ENCODE peak calls at places on chromosomes 5 and 9, in nine cellular contexts. One of them, this sample, is unnamed.

GRCh38 chr9:35518212-35518917 is 28.5 kb downstream of the RUSC2 start:
- DNase-seq in body of pancreas: peak; percentile 81
- DNase-seq in ovary: no peak
- DNase-seq in brain microvascular endothelial cell: peak; percentile 88
- DNase-seq in GM12865: no peak
- DNase-seq in GM10248: no peak
- DNase-seq in A549: peak; percentile 95
- DNase-seq in CD8-positive, alpha-beta T cell: no peak
- DNase-seq in AG09309: peak; percentile 61
- DNase-seq in this sample: no peak

GRCh38 chr9:83060557-83060956 is 2.4 kb downstream of the RASEF start:
- DNase-seq in body of pancreas: peak; percentile 88
- DNase-seq in ovary: no peak
- DNase-seq in brain microvascular endothelial cell: no peak
- DNase-seq in GM12865: no peak
- DNase-seq in GM10248: no peak
- DNase-seq in A549: peak; percentile 34
- DNase-seq in CD8-positive, alpha-beta T cell: no peak
- DNase-seq in AG09309: no peak
- DNase-seq in this sample: no peak

GRCh38 chr9:112333639-112334318 is 360 bp upstream of the PTBP3 start:
- DNase-seq in body of pancreas: peak; percentile 94
- DNase-seq in ovary: peak; percentile 98
- DNase-seq in brain microvascular endothelial cell: peak; percentile 90
- DNase-seq in GM12865: peak; percentile 98
- DNase-seq in GM10248: peak; percentile 96
- DNase-seq in A549: peak; percentile 90
- DNase-seq in CD8-positive, alpha-beta T cell: peak; percentile 93
- DNase-seq in AG09309: peak; percentile 80
- DNase-seq in this sample: peak; percentile 96

GRCh38 chr5:61817472-61818326 is 485.6 kb downstream of the ZSWIM6 start:
- DNase-seq in body of pancreas: peak; percentile 68
- DNase-seq in ovary: peak; percentile 53
- DNase-seq in brain microvascular endothelial cell: peak; percentile 26
- DNase-seq in GM12865: no peak
- DNase-seq in GM10248: no peak
- DNase-seq in A549: peak; percentile 36
- DNase-seq in CD8-positive, alpha-beta T cell: no peak
- DNase-seq in AG09309: peak; percentile 13
- DNase-seq in this sample: peak; percentile 19

GRCh38 chr9:98995059-98995665 is 51.5 kb downstream of the COL15A1 start:
- DNase-seq in body of pancreas: peak; percentile 43
- DNase-seq in ovary: no peak
- DNase-seq in brain microvascular endothelial cell: no peak
- DNase-seq in GM12865: no peak
- DNase-seq in GM10248: no peak
- DNase-seq in A549: no peak
- DNase-seq in CD8-positive, alpha-beta T cell: no peak
- DNase-seq in AG09309: no peak
- DNase-seq in this sample: peak; percentile 77

GRCh38 chr5:36202521-36202961 is 39.2 kb downstream of the NADK2 start:
- DNase-seq in body of pancreas: no peak
- DNase-seq in ovary: no peak
- DNase-seq in brain microvascular endothelial cell: peak; percentile 36
- DNase-seq in GM12865: no peak
- DNase-seq in GM10248: no peak
- DNase-seq in A549: no peak
- DNase-seq in CD8-positive, alpha-beta T cell: no peak
- DNase-seq in AG09309: peak; percentile 60
- DNase-seq in this sample: no peak

GRCh38 chr9:84061613-84062205 is 81.1 kb downstream of the RMI1 start:
- DNase-seq in body of pancreas: no peak
- DNase-seq in ovary: no peak
- DNase-seq in brain microvascular endothelial cell: no peak
- DNase-seq in GM12865: no peak
- DNase-seq in GM10248: no peak
- DNase-seq in A549: no peak
- DNase-seq in CD8-positive, alpha-beta T cell: no peak
- DNase-seq in AG09309: no peak
- DNase-seq in this sample: no peak

GRCh38 chr9:74783408-74783807 is 104.3 kb downstream of the TRPM6 start:
- DNase-seq in body of pancreas: no peak
- DNase-seq in ovary: no peak
- DNase-seq in brain microvascular endothelial cell: peak; percentile 63
- DNase-seq in GM12865: no peak
- DNase-seq in GM10248: no peak
- DNase-seq in A549: peak; percentile 48
- DNase-seq in CD8-positive, alpha-beta T cell: no peak
- DNase-seq in AG09309: no peak
- DNase-seq in this sample: no peak

GRCh38 chr5:58235279-58235678 is 224.6 kb downstream of the PLK2 start:
- DNase-seq in body of pancreas: peak; percentile 41
- DNase-seq in ovary: no peak
- DNase-seq in brain microvascular endothelial cell: no peak
- DNase-seq in GM12865: no peak
- DNase-seq in GM10248: no peak
- DNase-seq in A549: peak; percentile 27
- DNase-seq in CD8-positive, alpha-beta T cell: no peak
- DNase-seq in AG09309: no peak
- DNase-seq in this sample: no peak

GRCh38 chr5:108911055-108911454 is 163.4 kb downstream of the FER start:
- DNase-seq in body of pancreas: no peak
- DNase-seq in ovary: no peak
- DNase-seq in brain microvascular endothelial cell: no peak
- DNase-seq in GM12865: no peak
- DNase-seq in GM10248: no peak
- DNase-seq in A549: no peak
- DNase-seq in CD8-positive, alpha-beta T cell: no peak
- DNase-seq in AG09309: no peak
- DNase-seq in this sample: no peak

GRCh38 chr9:106127771-106128170 is 433.4 kb downstream of the TMEM38B start:
- DNase-seq in body of pancreas: no peak
- DNase-seq in ovary: no peak
- DNase-seq in brain microvascular endothelial cell: no peak
- DNase-seq in GM12865: no peak
- DNase-seq in GM10248: no peak
- DNase-seq in A549: no peak
- DNase-seq in CD8-positive, alpha-beta T cell: no peak
- DNase-seq in AG09309: no peak
- DNase-seq in this sample: no peak

GRCh38 chr5:179495906-179496455 is 54.4 kb upstream of the RUFY1 start:
- DNase-seq in body of pancreas: no peak
- DNase-seq in ovary: no peak
- DNase-seq in brain microvascular endothelial cell: no peak
- DNase-seq in GM12865: no peak
- DNase-seq in GM10248: no peak
- DNase-seq in A549: no peak
- DNase-seq in CD8-positive, alpha-beta T cell: no peak
- DNase-seq in AG09309: no peak
- DNase-seq in this sample: no peak
- TF ChIP-seq CTCF in body of pancreas: no peak
- TF ChIP-seq CTCF in ovary: no peak
- TF ChIP-seq CTCF in brain microvascular endothelial cell: no peak
- TF ChIP-seq CTCF in GM12865: peak; percentile 20
- TF ChIP-seq CTCF in GM10248: peak; percentile 44
- TF ChIP-seq CTCF in A549: peak; percentile 13
- TF ChIP-seq CTCF in CD8-positive, alpha-beta T cell: no peak
- TF ChIP-seq CTCF in AG09309: no peak
- TF ChIP-seq CTCF in this sample: no peak

GRCh38 chr9:121660367-121660766 is 8.9 kb downstream of the DAB2IP start:
- DNase-seq in body of pancreas: no peak
- DNase-seq in ovary: no peak
- DNase-seq in brain microvascular endothelial cell: no peak
- DNase-seq in GM12865: no peak
- DNase-seq in GM10248: no peak
- DNase-seq in A549: no peak
- DNase-seq in CD8-positive, alpha-beta T cell: no peak
- DNase-seq in AG09309: no peak
- DNase-seq in this sample: no peak

GRCh38 chr9:121660876-121661275 is 9.4 kb downstream of the DAB2IP start:
- DNase-seq in body of pancreas: no peak
- DNase-seq in ovary: no peak
- DNase-seq in brain microvascular endothelial cell: no peak
- DNase-seq in GM12865: no peak
- DNase-seq in GM10248: no peak
- DNase-seq in A549: no peak
- DNase-seq in CD8-positive, alpha-beta T cell: no peak
- DNase-seq in AG09309: no peak
- DNase-seq in this sample: no peak

GRCh38 chr9:121656941-121657340 is 5.5 kb downstream of the DAB2IP start:
- DNase-seq in body of pancreas: no peak
- DNase-seq in ovary: no peak
- DNase-seq in brain microvascular endothelial cell: no peak
- DNase-seq in GM12865: no peak
- DNase-seq in GM10248: no peak
- DNase-seq in A549: no peak
- DNase-seq in CD8-positive, alpha-beta T cell: no peak
- DNase-seq in AG09309: no peak
- DNase-seq in this sample: no peak

GRCh38 chr9:121658591-121658990 is 7.2 kb downstream of the DAB2IP start:
- DNase-seq in body of pancreas: no peak
- DNase-seq in ovary: no peak
- DNase-seq in brain microvascular endothelial cell: no peak
- DNase-seq in GM12865: no peak
- DNase-seq in GM10248: no peak
- DNase-seq in A549: no peak
- DNase-seq in CD8-positive, alpha-beta T cell: no peak
- DNase-seq in AG09309: no peak
- DNase-seq in this sample: no peak

GRCh38 chr9:121658166-121658565 is 6.7 kb downstream of the DAB2IP start:
- DNase-seq in body of pancreas: no peak
- DNase-seq in ovary: no peak
- DNase-seq in brain microvascular endothelial cell: no peak
- DNase-seq in GM12865: no peak
- DNase-seq in GM10248: no peak
- DNase-seq in A549: no peak
- DNase-seq in CD8-positive, alpha-beta T cell: no peak
- DNase-seq in AG09309: no peak
- DNase-seq in this sample: peak; percentile 41
- TF ChIP-seq CTCF in body of pancreas: peak; percentile 20
- TF ChIP-seq CTCF in ovary: no peak
- TF ChIP-seq CTCF in brain microvascular endothelial cell: no peak
- TF ChIP-seq CTCF in GM12865: no peak
- TF ChIP-seq CTCF in GM10248: no peak
- TF ChIP-seq CTCF in A549: no peak
- TF ChIP-seq CTCF in CD8-positive, alpha-beta T cell: no peak
- TF ChIP-seq CTCF in AG09309: no peak
- TF ChIP-seq CTCF in this sample: peak; percentile 35

DNA sequence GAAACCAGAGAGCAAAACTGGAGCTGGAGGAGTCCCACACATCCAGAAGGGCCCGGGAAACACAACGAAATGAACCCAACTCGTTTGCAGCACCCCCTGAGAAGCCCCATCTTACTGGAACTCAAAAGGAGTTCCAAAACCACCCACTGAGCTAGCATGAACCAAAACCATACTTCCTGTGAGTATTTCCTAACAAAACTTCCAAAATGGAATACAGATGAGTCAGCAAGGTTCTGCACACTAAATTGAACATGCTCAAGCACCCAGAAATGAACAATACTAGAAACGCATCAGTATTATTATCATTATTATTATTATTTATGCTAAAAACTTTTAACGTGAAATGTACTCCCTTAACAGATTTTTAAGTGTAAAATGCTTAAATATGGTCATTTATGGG is 8.0 kb upstream of the SPOCK1 start:
- DNase-seq in body of pancreas: no peak
- DNase-seq in ovary: no peak
- DNase-seq in brain microvascular endothelial cell: no peak
- DNase-seq in GM12865: no peak
- DNase-seq in GM10248: no peak
- DNase-seq in A549: no peak
- DNase-seq in CD8-positive, alpha-beta T cell: no peak
- DNase-seq in AG09309: no peak
- DNase-seq in this sample: no peak
- TF ChIP-seq CTCF in body of pancreas: no peak
- TF ChIP-seq CTCF in ovary: no peak
- TF ChIP-seq CTCF in brain microvascular endothelial cell: no peak
- TF ChIP-seq CTCF in GM12865: no peak
- TF ChIP-seq CTCF in GM10248: no peak
- TF ChIP-seq CTCF in A549: no peak
- TF ChIP-seq CTCF in CD8-positive, alpha-beta T cell: no peak
- TF ChIP-seq CTCF in AG09309: no peak
- TF ChIP-seq CTCF in this sample: no peak

GRCh38 chr9:121786543-121786948 is 135.1 kb downstream of the DAB2IP start:
- DNase-seq in body of pancreas: no peak
- DNase-seq in ovary: no peak
- DNase-seq in brain microvascular endothelial cell: no peak
- DNase-seq in GM12865: no peak
- DNase-seq in GM10248: no peak
- DNase-seq in A549: no peak
- DNase-seq in CD8-positive, alpha-beta T cell: no peak
- DNase-seq in AG09309: no peak
- DNase-seq in this sample: no peak

GRCh38 chr9:121783523-121784507 is 132.4 kb downstream of the DAB2IP start:
- DNase-seq in body of pancreas: no peak
- DNase-seq in ovary: peak; percentile 39
- DNase-seq in brain microvascular endothelial cell: no peak
- DNase-seq in GM12865: no peak
- DNase-seq in GM10248: no peak
- DNase-seq in A549: no peak
- DNase-seq in CD8-positive, alpha-beta T cell: no peak
- DNase-seq in AG09309: no peak
- DNase-seq in this sample: no peak

GRCh38 chr9:121783126-121783522 is 131.7 kb downstream of the DAB2IP start:
- DNase-seq in body of pancreas: no peak
- DNase-seq in ovary: peak; percentile 19
- DNase-seq in brain microvascular endothelial cell: no peak
- DNase-seq in GM12865: no peak
- DNase-seq in GM10248: no peak
- DNase-seq in A549: no peak
- DNase-seq in CD8-positive, alpha-beta T cell: no peak
- DNase-seq in AG09309: no peak
- DNase-seq in this sample: no peak

GRCh38 chr9:121785673-121786542 is 134.5 kb downstream of the DAB2IP start:
- DNase-seq in body of pancreas: no peak
- DNase-seq in ovary: peak; percentile 17
- DNase-seq in brain microvascular endothelial cell: no peak
- DNase-seq in GM12865: no peak
- DNase-seq in GM10248: no peak
- DNase-seq in A549: no peak
- DNase-seq in CD8-positive, alpha-beta T cell: no peak
- DNase-seq in AG09309: no peak
- DNase-seq in this sample: no peak

DNA sequence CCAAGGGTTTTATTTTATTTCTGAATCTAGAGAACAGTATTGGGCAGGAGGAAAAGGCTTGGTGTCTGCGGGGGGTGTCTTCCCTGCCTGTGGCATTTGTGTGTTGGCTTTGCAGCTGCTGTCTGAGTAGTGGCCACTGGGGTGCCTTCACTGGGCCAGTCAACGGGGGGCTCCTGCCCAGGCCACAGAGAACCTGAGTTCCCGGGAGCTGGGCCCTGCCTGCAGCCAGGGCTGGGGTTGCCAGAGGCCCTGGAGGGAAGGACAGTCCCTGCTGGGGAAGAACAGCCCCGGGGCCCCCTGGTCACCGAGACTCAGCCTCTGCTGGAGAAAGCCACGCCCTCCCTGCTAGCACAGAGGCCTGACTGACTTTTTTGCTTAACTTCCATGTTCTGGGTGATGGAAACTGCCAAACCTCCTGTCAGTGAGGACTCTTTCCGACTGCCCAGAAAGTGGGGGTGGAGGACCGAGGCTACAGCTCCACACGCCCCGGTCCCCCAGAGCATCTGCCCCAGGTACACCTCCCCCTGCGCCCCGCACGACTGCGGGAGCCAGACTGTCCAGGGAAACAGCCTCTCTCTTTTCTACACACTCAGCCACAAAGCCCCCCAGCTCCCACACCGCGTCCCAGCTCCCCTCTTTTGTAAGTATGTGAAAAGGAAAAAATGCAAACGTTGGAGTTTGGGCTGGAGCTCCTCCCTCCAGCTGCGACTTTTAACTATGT is 133.4 kb downstream of the DAB2IP start:
- DNase-seq in body of pancreas: no peak
- DNase-seq in ovary: peak; percentile 18
- DNase-seq in brain microvascular endothelial cell: no peak
- DNase-seq in GM12865: no peak
- DNase-seq in GM10248: no peak
- DNase-seq in A549: no peak
- DNase-seq in CD8-positive, alpha-beta T cell: no peak
- DNase-seq in AG09309: no peak
- DNase-seq in this sample: no peak
- TF ChIP-seq CTCF in body of pancreas: no peak
- TF ChIP-seq CTCF in ovary: no peak
- TF ChIP-seq CTCF in brain microvascular endothelial cell: peak; percentile 36
- TF ChIP-seq CTCF in GM12865: no peak
- TF ChIP-seq CTCF in GM10248: no peak
- TF ChIP-seq CTCF in A549: no peak
- TF ChIP-seq CTCF in CD8-positive, alpha-beta T cell: no peak
- TF ChIP-seq CTCF in AG09309: no peak
- TF ChIP-seq CTCF in this sample: no peak

This sample was measured in left ventricle myocardium inferior.